ENCODE peak calls at places on chromosomes 7 and 10, in five cellular contexts. O is trophoblast cell, B is neuronal stem cell, S is H9, Z is H1. F is an unnamed sample.

GRCh38 chr10:95236068-95236903 is 42.2 kb downstream of the ACSM6 start:
- DNase-seq in B (no peak), Z (no peak), S (no peak), O (no peak), F (peak)

GRCh38 chr10:110664483-110665420 is 20.6 kb downstream of the RBM20 start:
- DNase-seq in B (no peak), S (no peak), O (peak), Z (no peak), F (peak)

GRCh38 chr7:91194841-91195240 is 69.4 kb upstream of the FZD1 start:
- DNase-seq in O (no peak), Z (no peak), B (peak), S (no peak), F (no peak)

GRCh38 chr10:1188556-1189135 is 132.5 kb downstream of the WDR37 start:
- DNase-seq in S (no peak), B (no peak), O (no peak), Z (no peak), F (no peak)

GRCh38 chr10:17737021-17737965 is 14.7 kb upstream of the TMEM236 start:
- DNase-seq in B (peak), O (peak), Z (no peak), S (no peak), F (peak)

GRCh38 chr10:132563485-132564248 is 26.1 kb downstream of the INPP5A start:
- DNase-seq in Z (no peak), O (peak), S (peak), B (no peak), F (no peak)

GRCh38 chr10:69327463-69328345 is 49.4 kb downstream of the HK1 start:
- DNase-seq in B (no peak), S (no peak), O (peak), Z (no peak), F (peak)

GRCh38 chr7:114653391-114654088 is 238.9 kb downstream of the FOXP2 start:
- DNase-seq in Z (no peak), S (no peak), O (no peak), B (no peak), F (no peak)

GRCh38 chr10:24341371-24341770 is 132.4 kb downstream of the KIAA1217 start:
- DNase-seq in Z (no peak), S (no peak), B (no peak), O (no peak), F (no peak)

GRCh38 chr7:2577914-2578680 is 19.3 kb downstream of the IQCE start:
- DNase-seq in B (no peak), S (no peak), O (no peak), Z (no peak), F (no peak)

GRCh38 chr10:5411941-5412276 is 448 bp upstream of the NET1 start:
- DNase-seq in Z (no peak), O (no peak), B (no peak), S (no peak), F (no peak)

DNA sequence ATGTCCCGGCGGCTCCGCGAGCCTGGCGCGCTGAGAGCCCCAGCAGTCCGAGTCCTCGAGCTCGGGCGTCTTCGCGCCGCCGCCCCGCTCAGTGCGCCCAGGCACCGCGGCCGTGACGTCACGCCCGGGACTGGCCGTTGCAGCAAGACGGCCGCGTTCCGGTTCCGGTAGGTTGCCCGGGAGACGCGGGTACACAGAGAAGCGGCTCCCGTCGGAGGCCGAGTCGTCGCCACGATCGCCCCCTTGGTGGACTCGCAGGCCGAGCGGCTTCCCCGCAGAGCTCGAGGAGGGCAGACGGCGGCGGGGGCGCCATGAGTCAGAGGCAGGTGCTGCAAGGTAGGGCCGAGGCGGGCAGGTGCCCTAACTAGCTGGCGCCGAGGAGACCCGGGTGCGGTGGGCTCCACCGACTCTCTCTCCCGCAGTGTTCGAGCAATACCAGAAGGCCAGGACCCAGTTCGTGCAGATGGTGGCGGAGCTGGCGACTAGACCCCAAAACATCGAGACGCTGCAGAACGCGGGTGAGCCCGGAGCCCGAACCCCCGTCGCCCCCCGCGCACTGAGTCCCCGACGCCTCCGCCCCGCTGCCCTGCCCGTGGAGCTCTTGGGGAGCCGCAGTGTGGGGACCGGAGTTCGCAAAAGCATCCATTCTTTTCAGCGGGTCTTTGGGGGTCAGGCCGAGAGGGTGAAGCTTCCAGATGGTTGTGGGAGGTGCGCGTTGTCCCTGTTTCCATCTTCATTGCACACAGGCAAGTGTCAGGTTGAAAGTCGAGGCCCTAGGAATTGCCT is at the start of gene SPAG6:
- DNase-seq in S (peak), B (peak), O (peak), Z (no peak), F (peak)
- H3K9ac ChIP-seq in S (no peak), B (peak), O (no peak), Z (peak), F (peak)

DNA sequence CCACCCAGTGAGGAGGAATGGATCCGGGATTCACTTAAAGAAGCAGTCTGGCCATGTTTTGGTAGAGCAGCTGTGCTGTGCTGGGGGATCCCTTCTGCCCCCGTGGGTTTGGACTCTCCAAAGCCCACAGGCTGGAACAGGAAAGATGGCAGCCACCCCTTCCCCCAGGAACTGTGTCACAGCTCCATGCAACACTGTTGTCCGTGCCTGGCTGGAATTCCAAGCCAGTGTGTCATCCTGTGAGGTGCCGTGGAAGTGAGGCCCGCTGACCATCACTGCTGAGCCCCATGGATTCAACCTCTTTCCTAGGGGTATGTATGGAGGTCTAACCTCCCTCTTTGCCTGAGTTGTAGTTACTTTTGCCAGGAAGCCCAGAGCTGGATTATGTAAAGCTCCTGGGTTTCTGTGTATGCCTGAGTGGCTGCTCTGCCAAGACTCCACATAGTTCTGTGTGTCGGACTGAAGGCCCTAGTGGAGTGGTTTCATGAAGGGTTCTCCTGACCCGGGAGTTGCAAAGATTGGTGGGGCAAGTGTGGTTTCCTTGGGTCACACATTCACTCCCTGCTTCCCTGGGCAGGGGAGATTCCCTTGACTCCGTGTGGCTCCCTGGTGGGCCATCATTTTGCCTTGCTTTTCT is 35.1 kb upstream of the PCGF5 start:
- DNase-seq in B (no peak), S (no peak), Z (no peak), O (peak), F (peak)
- H2AFZ ChIP-seq in B (no peak), S (no peak), Z (no peak), O (no peak), F (peak)

GRCh38 chr7:37683263-37684120 is at the start of gene GPR141:
- DNase-seq in O (no peak), Z (peak), S (no peak), B (no peak), F (no peak)
- H2BK12ac ChIP-seq in O (no peak), Z (no peak), S (no peak), B (no peak), F (no peak)

GRCh38 chr10:101839002-101839401 is 4.6 kb downstream of the KCNIP2 start:
- DNase-seq in B (no peak), O (no peak), Z (no peak), S (no peak), F (no peak)

GRCh38 chr10:101839421-101840063 is 4.1 kb downstream of the KCNIP2 start:
- DNase-seq in S (peak), Z (no peak), O (peak), B (no peak), F (peak)

GRCh38 chr10:101840741-101841453 is 2.7 kb downstream of the KCNIP2 start:
- DNase-seq in Z (no peak), B (peak), O (peak), S (peak), F (peak)

GRCh38 chr10:101841826-101842225 is 1.8 kb downstream of the KCNIP2 start:
- DNase-seq in S (no peak), B (no peak), O (no peak), Z (no peak), F (no peak)

DNA sequence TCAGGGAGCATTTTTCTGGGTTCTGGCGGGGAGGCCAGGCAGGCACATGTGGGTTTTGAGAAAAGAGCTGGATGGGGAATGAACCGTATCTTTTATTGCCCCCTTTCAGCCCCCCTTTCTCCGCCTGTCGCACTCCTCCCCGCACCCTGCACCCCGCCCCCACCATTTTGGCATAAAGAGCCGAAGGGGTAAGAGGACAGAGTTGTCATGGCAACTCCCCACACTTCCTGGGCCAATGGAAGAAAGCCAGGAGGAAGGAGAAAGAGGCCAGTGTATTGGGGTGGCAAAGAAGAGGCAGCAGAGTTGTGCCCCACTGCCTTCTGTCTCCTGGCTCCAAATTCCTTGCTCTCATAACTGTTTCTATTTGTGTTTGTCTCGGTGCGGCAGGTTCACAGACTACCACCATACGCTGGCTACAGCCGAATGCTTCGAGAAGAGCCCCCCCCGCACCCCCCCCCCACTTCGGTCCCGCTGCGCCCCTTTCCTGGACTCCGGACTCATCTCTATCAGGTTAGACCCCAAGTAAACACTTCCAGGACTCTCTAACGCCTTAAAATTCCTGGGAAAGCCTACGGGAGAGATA is 3.4 kb downstream of the KCNIP2 start:
- DNase-seq in S (peak), O (no peak), Z (no peak), B (no peak), F (peak)
- H3K9ac ChIP-seq in S (no peak), O (no peak), Z (no peak), B (no peak), F (peak)

GRCh38 chr10:103845983-103846382 is 9.4 kb downstream of the SH3PXD2A start:
- DNase-seq in O (no peak), B (no peak), Z (no peak), S (no peak), F (no peak)
- H2AFZ ChIP-seq in O (no peak), B (no peak), Z (no peak), S (no peak), F (no peak)

GRCh38 chr7:93453264-93453663 is 121.3 kb downstream of the CALCR start:
- DNase-seq in B (no peak), O (no peak), Z (no peak), S (no peak), F (no peak)
- H2BK12ac ChIP-seq in B (no peak), O (no peak), Z (no peak), S (no peak), F (no peak)

GRCh38 chr10:11658801-11659368 is 47.4 kb upstream of the USP6NL start:
- DNase-seq in S (peak), Z (no peak), B (no peak), O (peak), F (no peak)

GRCh38 chr10:11663763-11664555 is 52.5 kb upstream of the USP6NL start:
- DNase-seq in B (no peak), Z (no peak), O (peak), S (no peak), F (no peak)

GRCh38 chr10:11655839-11656238 is 44.4 kb upstream of the USP6NL start:
- DNase-seq in S (no peak), O (no peak), Z (no peak), B (no peak), F (no peak)

DNA sequence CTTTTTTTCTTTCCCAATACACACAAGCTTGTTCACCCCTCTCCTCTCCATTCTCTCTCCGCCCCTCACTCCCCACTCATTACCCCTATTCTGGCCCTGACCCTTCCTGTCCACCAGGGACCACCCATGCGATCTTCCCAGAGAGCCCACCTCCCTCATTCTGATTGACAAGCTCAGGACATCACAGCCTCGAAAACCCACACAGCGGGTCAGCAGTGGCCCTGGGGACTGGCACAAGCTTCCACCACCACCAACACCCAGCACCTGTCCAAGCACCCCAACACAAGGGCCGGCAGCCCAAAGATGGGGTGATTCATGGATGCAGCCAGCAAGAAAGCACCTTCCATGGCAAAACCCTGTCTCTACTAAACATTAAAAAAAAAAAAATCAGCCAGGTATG is 50.0 kb upstream of the USP6NL start:
- DNase-seq in O (no peak), B (no peak), Z (no peak), S (no peak), F (no peak)
- H3K9ac ChIP-seq in O (no peak), B (no peak), Z (no peak), S (no peak), F (no peak)